ENCODE peak calls at places on chromosomes 1 and 21, in ten cellular contexts. T, V, Z, B, Q, G, U, F, K and R are unnamed samples.

GRCh38 chr21:44574457-44575306 is 1.2 kb downstream of the KRTAP10-4 start:
- DNase-seq in F (peak; percentile 25), V (no peak), Q (no peak), G (no peak), Z (no peak), K (no peak), T (no peak), B (no peak), U (no peak), R (no peak)

GRCh38 chr1:162191396-162192322 is 122.2 kb downstream of the NOS1AP start:
- DNase-seq in T (no peak), F (no peak), U (no peak), Q (no peak), Z (no peak), K (no peak), G (no peak), B (no peak), V (no peak), R (no peak)

GRCh38 chr21:39313042-39313456 is 383 bp downstream of the BRWD1 start:
- DNase-seq in F (peak; percentile 34), G (no peak), U (no peak), Z (no peak), T (no peak), B (no peak), K (peak; percentile 54), V (no peak), Q (no peak), R (no peak)

GRCh38 chr21:29033871-29034270 is 9.4 kb downstream of the USP16 start:
- DNase-seq in B (no peak), K (no peak), Z (no peak), V (no peak), T (no peak), Q (peak; percentile 35), G (no peak), U (peak; percentile 36), F (no peak), R (no peak)

GRCh38 chr1:219724440-219724839 is 111.5 kb upstream of the ZC3H11B start:
- DNase-seq in Z (no peak), B (no peak), U (no peak), Q (no peak), G (no peak), V (no peak), T (no peak), K (no peak), F (no peak), R (no peak)

GRCh38 chr1:13749543-13750307 is 49.7 kb downstream of the PRDM2 start:
- DNase-seq in Z (peak; percentile 47), V (peak; percentile 54), K (no peak), B (no peak), Q (peak; percentile 36), U (peak; percentile 65), T (no peak), G (peak; percentile 39), F (peak; percentile 60), R (peak; percentile 52)

GRCh38 chr1:107879927-107880326 is 85.1 kb downstream of the VAV3 start:
- DNase-seq in Z (peak; percentile 20), F (no peak), U (no peak), V (no peak), T (no peak), G (peak; percentile 4), Q (no peak), B (no peak), K (no peak), R (no peak)

GRCh38 chr1:5947071-5947821 is 45.0 kb downstream of the NPHP4 start:
- DNase-seq in U (no peak), F (no peak), G (no peak), K (no peak), Z (no peak), Q (no peak), T (no peak), B (no peak), V (no peak), R (no peak)

GRCh38 chr1:204975568-204976235 is 67.3 kb upstream of the CNTN2 start:
- DNase-seq in F (peak; percentile 49), Z (peak; percentile 41), G (peak; percentile 46), U (peak; percentile 38), B (peak; percentile 12), Q (peak; percentile 32), V (peak; percentile 35), T (peak; percentile 27), K (no peak), R (peak; percentile 67)

GRCh38 chr1:206049293-206049692 is 3.7 kb upstream of the RHEX start:
- DNase-seq in G (no peak), T (no peak), Z (no peak), F (no peak), U (no peak), B (no peak), Q (no peak), V (no peak), K (no peak), R (no peak)

GRCh38 chr1:14017531-14017961 is 317.6 kb downstream of the PRDM2 start:
- DNase-seq in G (no peak), T (no peak), Q (no peak), B (no peak), F (no peak), K (no peak), U (no peak), Z (peak; percentile 8), V (no peak), R (no peak)

GRCh38 chr1:81466970-81467369 is 333.8 kb upstream of the ADGRL2 start:
- DNase-seq in B (no peak), K (no peak), U (no peak), G (no peak), F (no peak), Z (no peak), V (no peak), Q (no peak), T (no peak), R (no peak)

GRCh38 chr1:227032396-227032795 is 92.3 kb downstream of the COQ8A start:
- DNase-seq in V (no peak), F (no peak), T (no peak), Z (no peak), Q (no peak), U (no peak), B (no peak), K (no peak), G (no peak), R (no peak)

GRCh38 chr1:156794506-156795373 is 21.9 kb downstream of the SH2D2A start:
- DNase-seq in V (no peak), F (no peak), K (no peak), B (no peak), Z (peak; percentile 46), U (no peak), T (no peak), Q (peak; percentile 41), G (no peak), R (peak; percentile 33)

GRCh38 chr1:71621785-71622184 is 541.0 kb upstream of the ZRANB2 start:
- DNase-seq in V (no peak), G (peak; percentile 51), B (no peak), U (no peak), Z (peak; percentile 91), Q (peak; percentile 90), F (no peak), K (no peak), T (no peak), R (no peak)

GRCh38 chr1:42978317-42979036 is 19.8 kb upstream of the SLC2A1 start:
- DNase-seq in Z (no peak), U (no peak), F (no peak), B (no peak), T (no peak), Q (peak; percentile 71), K (no peak), G (no peak), V (no peak), R (peak; percentile 55)

GRCh38 chr1:167223144-167224103 is 2.7 kb downstream of the POU2F1 start:
- DNase-seq in T (no peak), B (peak; percentile 51), Q (peak; percentile 21), K (no peak), F (no peak), Z (peak; percentile 78), G (peak; percentile 16), V (no peak), U (peak; percentile 71), R (no peak)
- H3K4me3 ChIP-seq in T (no peak overlapping the region), B (no peak overlapping the region), Q (no peak overlapping the region), K (no peak overlapping the region), F (no peak overlapping the region), Z (no peak overlapping the region), G (no peak overlapping the region), V (no peak overlapping the region), U (no peak overlapping the region), R (no peak overlapping the region)

DNA sequence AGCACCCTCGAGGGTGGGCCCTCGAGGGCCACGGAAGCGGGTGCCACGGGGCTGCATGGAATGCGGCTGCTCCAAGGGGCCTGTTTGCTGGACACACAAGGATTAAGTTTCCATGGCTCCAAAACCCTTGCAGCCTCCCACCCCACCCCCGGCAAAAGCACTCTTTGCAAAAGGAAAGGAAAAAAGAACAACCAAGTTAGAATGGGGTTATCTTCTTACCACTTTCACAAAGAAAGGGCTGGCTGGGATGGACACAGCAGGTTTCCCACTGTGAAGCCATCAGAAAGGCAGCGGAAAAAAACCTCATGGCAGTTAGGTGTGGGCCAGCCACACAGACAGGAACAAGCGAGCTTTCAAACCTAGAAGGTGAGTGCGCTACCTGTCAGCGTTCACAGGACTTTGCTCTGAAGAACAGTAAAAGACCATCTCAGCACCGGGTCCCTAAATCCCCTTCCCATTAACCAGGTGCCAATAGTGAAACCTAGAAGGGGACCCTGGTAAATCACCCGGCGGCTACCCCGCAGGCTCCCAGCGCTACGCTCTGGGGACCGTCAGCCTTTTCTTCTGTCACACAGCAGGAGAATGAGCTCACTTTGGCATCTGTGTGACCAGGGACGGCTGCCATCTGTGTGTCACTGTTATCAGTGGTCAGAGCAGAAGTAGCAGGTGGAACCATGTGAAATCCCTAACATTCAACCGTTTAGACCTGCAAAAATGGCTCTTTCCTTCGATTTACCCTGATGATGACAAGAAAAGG is 93.0 kb downstream of the SIM2 start:
- DNase-seq in Q (no peak), T (no peak), Z (no peak), B (no peak), G (no peak), K (no peak), F (no peak), U (no peak), V (no peak), R (no peak)
- H3K4me3 ChIP-seq in Q (no peak overlapping the region), T (no peak overlapping the region), Z (no peak overlapping the region), B (no peak overlapping the region), G (no peak overlapping the region), K (no peak overlapping the region), F (no peak overlapping the region), U (no peak overlapping the region), V (no peak overlapping the region), R (no peak overlapping the region)

GRCh38 chr1:225467193-225468020 is 39.6 kb upstream of the LBR start:
- DNase-seq in B (no peak), V (peak; percentile 81), K (no peak), G (no peak), Q (no peak), U (peak; percentile 48), Z (no peak), F (peak; percentile 75), T (no peak), R (no peak)
- H3K4me3 ChIP-seq in B (no peak overlapping the region), V (peak overlapping the region; percentile 41), K (no peak overlapping the region), G (no peak overlapping the region), Q (no peak overlapping the region), U (no peak overlapping the region), Z (no peak overlapping the region), F (peak overlapping the region; percentile 3), T (no peak overlapping the region), R (no peak overlapping the region)

DNA sequence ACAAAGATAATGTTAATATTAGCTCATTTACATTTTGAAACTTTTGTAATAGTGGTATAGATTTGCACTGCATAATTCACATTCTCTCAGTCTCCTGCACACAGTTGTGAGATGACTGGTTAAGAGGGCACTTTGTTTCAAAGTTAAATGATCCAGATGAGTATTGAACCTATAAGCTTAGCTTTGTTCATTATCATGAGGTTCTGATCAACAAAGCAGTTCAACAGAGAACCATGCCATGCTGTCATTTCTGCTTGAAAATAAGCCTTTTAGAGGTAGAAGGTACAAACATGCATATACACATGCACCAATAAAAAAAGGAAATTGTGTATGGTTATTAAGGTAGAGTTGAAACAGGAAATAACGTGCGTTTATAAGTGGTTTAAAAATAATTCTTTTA is 4.8 kb downstream of the RAP1A start:
- DNase-seq in F (no peak), G (no peak), Z (no peak), K (no peak), V (no peak), Q (no peak), B (no peak), U (no peak), T (no peak), R (no peak)
- H3K4me3 ChIP-seq in F (no peak overlapping the region), G (no peak overlapping the region), Z (no peak overlapping the region), K (no peak overlapping the region), V (no peak overlapping the region), Q (no peak overlapping the region), B (no peak overlapping the region), U (no peak overlapping the region), T (no peak overlapping the region), R (no peak overlapping the region)